ENCODE peak calls at places on chromosomes 16 and 17, in six cellular contexts. One of them, this sample, is unnamed.

GRCh38 chr17:2194778-2195417 is 108.7 kb downstream of the SMG6 start:
- DNase-seq in body of pancreas: no peak
- DNase-seq in stomach: no peak
- DNase-seq in hepatocyte: no peak
- DNase-seq in tibial artery: no peak
- DNase-seq in IMR-90: no peak
- DNase-seq in this sample: no peak

GRCh38 chr17:1241904-1242303 is 28.3 kb upstream of the BHLHA9 start:
- DNase-seq in body of pancreas: peak; percentile 53
- DNase-seq in stomach: no peak
- DNase-seq in hepatocyte: no peak
- DNase-seq in tibial artery: no peak
- DNase-seq in IMR-90: peak; percentile 50
- DNase-seq in this sample: no peak

GRCh38 chr16:89921699-89922476 is 1.3 kb upstream of the TUBB3 start:
- DNase-seq in body of pancreas: peak; percentile 46
- DNase-seq in stomach: peak; percentile 58
- DNase-seq in hepatocyte: peak; percentile 95
- DNase-seq in tibial artery: peak; percentile 81
- DNase-seq in IMR-90: peak; percentile 94
- DNase-seq in this sample: no peak

GRCh38 chr16:83932955-83933673 is 19.9 kb upstream of the OSGIN1 start:
- DNase-seq in body of pancreas: no peak
- DNase-seq in stomach: no peak
- DNase-seq in hepatocyte: no peak
- DNase-seq in tibial artery: no peak
- DNase-seq in IMR-90: peak; percentile 66
- DNase-seq in this sample: no peak

GRCh38 chr16:11572301-11572995 is 14.3 kb downstream of the LITAF start:
- DNase-seq in body of pancreas: no peak
- DNase-seq in stomach: no peak
- DNase-seq in hepatocyte: no peak
- DNase-seq in tibial artery: peak; percentile 60
- DNase-seq in IMR-90: no peak
- DNase-seq in this sample: no peak

GRCh38 chr17:57294075-57294474 is 37.8 kb downstream of the MSI2 start:
- DNase-seq in body of pancreas: no peak
- DNase-seq in stomach: no peak
- DNase-seq in hepatocyte: no peak
- DNase-seq in tibial artery: no peak
- DNase-seq in IMR-90: no peak
- DNase-seq in this sample: no peak

GRCh38 chr17:79657036-79657435 is 46.2 kb upstream of the RBFOX3 start:
- DNase-seq in body of pancreas: no peak
- DNase-seq in stomach: no peak
- DNase-seq in hepatocyte: no peak
- DNase-seq in tibial artery: no peak
- DNase-seq in IMR-90: no peak
- DNase-seq in this sample: no peak

GRCh38 chr17:33725675-33726271 is 432.7 kb upstream of the ASIC2 start:
- DNase-seq in body of pancreas: peak; percentile 58
- DNase-seq in stomach: peak; percentile 31
- DNase-seq in hepatocyte: peak; percentile 65
- DNase-seq in tibial artery: no peak
- DNase-seq in IMR-90: peak; percentile 17
- DNase-seq in this sample: no peak

GRCh38 chr16:27965801-27966200 is 97.7 kb downstream of the GSG1L start:
- DNase-seq in body of pancreas: no peak
- DNase-seq in stomach: no peak
- DNase-seq in hepatocyte: no peak
- DNase-seq in tibial artery: no peak
- DNase-seq in IMR-90: no peak
- DNase-seq in this sample: no peak
- H3K36me3 ChIP-seq in body of pancreas: no peaks in the 10 kb centered on the region
- H3K36me3 ChIP-seq in stomach: no peaks in the 10 kb centered on the region
- H3K36me3 ChIP-seq in hepatocyte: no peaks in the 10 kb centered on the region
- H3K36me3 ChIP-seq in tibial artery: no peaks in the 10 kb centered on the region
- H3K36me3 ChIP-seq in IMR-90: no peaks in the 10 kb centered on the region
- H3K36me3 ChIP-seq in this sample: no peaks in the 10 kb centered on the region

GRCh38 chr16:56633535-56633934 is 1.1 kb downstream of the MT1M start:
- DNase-seq in body of pancreas: no peak
- DNase-seq in stomach: no peak
- DNase-seq in hepatocyte: no peak
- DNase-seq in tibial artery: peak; percentile 66
- DNase-seq in IMR-90: no peak
- DNase-seq in this sample: no peak
- H3K4me3 ChIP-seq in body of pancreas: no peak overlapping the region
- H3K4me3 ChIP-seq in stomach: peak overlapping the region; percentile 58
- H3K4me3 ChIP-seq in hepatocyte: no peak overlapping the region
- H3K4me3 ChIP-seq in tibial artery: peak overlapping the region; percentile 67
- H3K4me3 ChIP-seq in IMR-90: no peak overlapping the region
- H3K4me3 ChIP-seq in this sample: no peak overlapping the region

DNA sequence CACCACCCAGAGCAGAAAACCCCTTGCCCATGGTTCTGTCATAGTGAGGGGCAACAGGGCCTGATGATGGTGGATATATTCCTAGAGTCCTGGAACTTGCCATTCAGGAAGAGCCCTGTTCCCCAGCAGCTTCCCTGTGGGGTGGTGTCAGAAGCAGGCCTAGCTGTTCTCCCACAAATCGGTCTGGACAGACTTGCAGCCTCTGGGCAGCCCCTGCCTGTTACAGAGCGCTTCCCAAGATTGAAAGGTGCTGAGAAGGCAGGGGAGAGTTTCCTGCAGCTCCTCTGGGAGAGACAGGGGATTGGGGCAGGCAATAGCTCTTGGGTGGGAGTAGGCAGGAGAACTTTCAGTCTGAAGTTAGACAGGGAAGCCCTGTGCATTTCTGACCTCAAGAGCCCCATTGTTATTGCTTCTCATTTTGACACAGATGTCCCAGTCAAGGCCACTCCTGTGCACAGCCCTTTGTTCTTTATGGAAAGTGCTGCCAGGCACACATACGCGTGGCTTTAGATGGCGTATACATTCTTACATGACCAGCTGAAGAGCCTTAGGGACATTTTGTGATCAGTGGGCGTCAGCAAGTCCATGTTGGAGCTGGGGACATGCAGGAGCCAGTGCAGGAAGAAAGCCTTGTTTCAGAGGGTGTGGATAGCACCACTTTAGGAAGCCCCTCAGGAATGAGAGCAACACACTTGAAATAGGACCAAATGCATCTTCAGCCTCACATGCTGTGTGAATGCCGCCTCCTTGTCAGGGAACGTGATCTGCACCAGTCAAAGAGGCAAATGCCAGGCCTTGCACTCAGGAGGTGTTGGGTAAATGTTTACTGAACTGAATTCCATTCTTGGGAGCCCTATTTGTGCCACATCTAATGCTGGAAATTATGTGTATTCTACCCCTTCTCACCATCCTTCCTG is 67.5 kb downstream of the GNAO1 start:
- DNase-seq in body of pancreas: no peak
- DNase-seq in stomach: no peak
- DNase-seq in hepatocyte: no peak
- DNase-seq in tibial artery: peak; percentile 52
- DNase-seq in IMR-90: no peak
- DNase-seq in this sample: no peak
- H3K27me3 ChIP-seq in body of pancreas: no peaks in the 10 kb centered on the region
- H3K27me3 ChIP-seq in stomach: no peaks in the 10 kb centered on the region
- H3K27me3 ChIP-seq in hepatocyte: no peaks in the 10 kb centered on the region
- H3K27me3 ChIP-seq in tibial artery: no peaks in the 10 kb centered on the region
- H3K27me3 ChIP-seq in IMR-90: peaks cover 40% of the 10 kb centered on the region
- H3K27me3 ChIP-seq in this sample: peaks cover 2% of the 10 kb centered on the region

DNA sequence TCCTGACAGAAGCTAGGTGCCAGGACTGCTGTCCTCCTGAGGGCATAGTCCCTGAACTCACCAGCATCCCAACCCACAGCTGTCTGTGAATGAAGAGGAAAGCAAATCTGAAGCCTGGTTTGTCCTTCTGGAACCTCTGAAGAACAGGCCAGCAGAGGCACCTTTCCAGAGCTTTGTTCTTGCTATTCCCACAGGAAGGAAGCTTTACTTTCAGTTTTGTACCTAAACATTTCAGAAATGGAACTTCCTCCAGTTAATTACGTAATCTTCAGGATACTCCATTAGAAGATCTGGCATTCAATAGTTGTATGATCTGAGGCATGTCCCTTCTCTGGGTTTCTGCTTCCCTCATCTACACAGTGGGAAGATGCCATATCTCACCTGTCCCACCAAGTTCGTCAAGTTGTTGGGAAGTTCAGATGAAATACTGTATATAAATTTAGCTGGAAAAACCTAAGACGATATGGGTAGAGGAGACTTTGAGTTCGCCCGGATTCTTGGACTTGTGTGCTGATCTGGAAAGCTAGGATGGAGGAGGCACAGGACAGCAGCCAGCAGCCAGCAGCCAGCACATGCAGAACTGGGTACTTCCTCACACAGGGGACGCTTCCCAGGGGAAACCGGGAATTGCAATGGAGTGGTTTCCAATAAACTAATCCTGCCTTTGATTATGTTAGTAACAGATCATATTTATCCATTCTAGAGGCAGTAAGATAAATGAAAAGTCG is 22.4 kb downstream of the NXPH3 start:
- DNase-seq in body of pancreas: no peak
- DNase-seq in stomach: no peak
- DNase-seq in hepatocyte: no peak
- DNase-seq in tibial artery: no peak
- DNase-seq in IMR-90: peak; percentile 41
- DNase-seq in this sample: no peak
- H3K36me3 ChIP-seq in body of pancreas: no peaks in the 10 kb centered on the region
- H3K36me3 ChIP-seq in stomach: peaks cover 97% of the 10 kb centered on the region
- H3K36me3 ChIP-seq in hepatocyte: no peaks in the 10 kb centered on the region
- H3K36me3 ChIP-seq in tibial artery: peaks cover 70% of the 10 kb centered on the region
- H3K36me3 ChIP-seq in IMR-90: peaks cover 28% of the 10 kb centered on the region
- H3K36me3 ChIP-seq in this sample: peaks cover 14% of the 10 kb centered on the region

DNA sequence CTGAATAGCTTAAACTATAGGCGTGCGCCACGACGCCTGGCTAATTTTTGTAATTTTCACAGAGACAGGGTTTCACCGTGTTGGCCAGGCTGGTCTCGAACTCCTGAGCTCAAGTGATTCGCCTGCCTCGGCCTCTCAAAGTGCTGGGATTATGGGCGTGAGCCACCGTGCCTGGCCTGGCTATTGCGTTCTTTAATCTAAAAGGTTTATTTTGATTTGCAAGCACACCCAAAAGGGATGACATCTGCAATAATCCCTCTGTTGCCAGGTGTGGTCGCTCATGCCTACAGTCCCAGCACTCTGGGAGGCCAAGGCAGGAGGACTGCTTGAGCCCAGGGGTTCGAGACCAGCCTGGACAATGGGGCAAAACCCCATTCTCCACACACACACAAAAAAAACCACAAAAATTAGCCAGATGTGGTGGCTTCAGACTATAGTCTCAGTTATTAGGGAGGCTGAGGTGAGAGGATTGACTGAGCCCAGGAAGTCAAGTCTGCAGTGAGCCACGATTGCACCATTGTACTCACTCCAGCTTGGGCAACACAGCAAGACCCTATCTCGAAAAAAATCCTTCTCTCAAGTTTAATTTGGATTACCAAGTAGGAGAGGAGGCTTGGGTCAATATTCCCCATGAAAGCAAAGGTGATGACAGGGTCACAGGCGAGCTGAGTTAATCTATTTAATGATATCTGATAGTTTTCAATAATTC is 144.1 kb downstream of the PARN start:
- DNase-seq in body of pancreas: no peak
- DNase-seq in stomach: no peak
- DNase-seq in hepatocyte: no peak
- DNase-seq in tibial artery: no peak
- DNase-seq in IMR-90: no peak
- DNase-seq in this sample: no peak
- H3K4me3 ChIP-seq in body of pancreas: no peak overlapping the region
- H3K4me3 ChIP-seq in stomach: no peak overlapping the region
- H3K4me3 ChIP-seq in hepatocyte: no peak overlapping the region
- H3K4me3 ChIP-seq in tibial artery: peak overlapping the region; percentile 33
- H3K4me3 ChIP-seq in IMR-90: no peak overlapping the region
- H3K4me3 ChIP-seq in this sample: no peak overlapping the region

GRCh38 chr17:35790826-35791225 is 4.6 kb downstream of the MMP28 start:
- DNase-seq in body of pancreas: no peak
- DNase-seq in stomach: no peak
- DNase-seq in hepatocyte: no peak
- DNase-seq in tibial artery: no peak
- DNase-seq in IMR-90: no peak
- DNase-seq in this sample: no peak
- H3K27me3 ChIP-seq in body of pancreas: no peaks in the 10 kb centered on the region
- H3K27me3 ChIP-seq in stomach: peaks cover 7% of the 10 kb centered on the region
- H3K27me3 ChIP-seq in hepatocyte: peaks cover 29% of the 10 kb centered on the region
- H3K27me3 ChIP-seq in tibial artery: no peaks in the 10 kb centered on the region
- H3K27me3 ChIP-seq in IMR-90: peaks cover 33% of the 10 kb centered on the region
- H3K27me3 ChIP-seq in this sample: peaks cover 4% of the 10 kb centered on the region

DNA sequence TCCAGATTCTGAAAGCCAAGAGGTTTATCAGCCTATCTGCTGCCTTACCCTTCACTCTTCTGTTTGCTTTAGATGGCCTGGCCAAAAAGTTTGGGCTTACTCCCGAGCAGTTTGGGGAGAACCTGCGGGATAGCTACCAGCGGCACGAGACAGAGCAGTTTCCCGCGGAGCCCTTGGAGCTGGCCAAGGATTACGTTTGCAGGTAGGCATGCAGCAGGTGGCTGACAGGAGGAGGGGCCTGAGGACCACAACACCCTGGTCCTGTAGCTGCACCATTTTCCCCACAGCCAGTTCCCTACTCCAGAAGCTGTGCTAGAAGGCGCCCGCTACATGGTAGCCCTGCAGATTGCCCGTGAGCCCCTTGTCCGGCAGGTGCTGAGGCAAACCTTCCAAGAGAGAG is 20.6 kb downstream of the SUPT6H start:
- DNase-seq in body of pancreas: no peak
- DNase-seq in stomach: no peak
- DNase-seq in hepatocyte: no peak
- DNase-seq in tibial artery: no peak
- DNase-seq in IMR-90: no peak
- DNase-seq in this sample: no peak
- H3K36me3 ChIP-seq in body of pancreas: peaks cover 38% of the 10 kb centered on the region
- H3K36me3 ChIP-seq in stomach: peaks cover 100% of the 10 kb centered on the region
- H3K36me3 ChIP-seq in hepatocyte: peaks cover 5% of the 10 kb centered on the region
- H3K36me3 ChIP-seq in tibial artery: peaks cover 99% of the 10 kb centered on the region
- H3K36me3 ChIP-seq in IMR-90: peaks cover 81% of the 10 kb centered on the region
- H3K36me3 ChIP-seq in this sample: peaks cover 60% of the 10 kb centered on the region

This sample was measured in GM06990.